ENCODE peak calls at places on chromosomes 4 and X, in seven cellular contexts. One of them, this sample, is unnamed.

GRCh38 chr4:102868153-102868781 is 525 bp upstream of the CISD2 start:
- DNase-seq in GM12878: no peak
- DNase-seq in A549: no peak
- DNase-seq in endothelial cell of umbilical vein: no peak
- DNase-seq in HepG2: no peak
- DNase-seq in HCT116: no peak
- DNase-seq in K562: no peak
- DNase-seq in this sample: no peak

GRCh38 chrX:37697169-37697760 is 11.7 kb downstream of the XK start:
- DNase-seq in GM12878: no peak
- DNase-seq in A549: no peak
- DNase-seq in endothelial cell of umbilical vein: no peak
- DNase-seq in HepG2: no peak
- DNase-seq in HCT116: no peak
- DNase-seq in K562: no peak
- DNase-seq in this sample: no peak

GRCh38 chr4:155972098-155972497 is 18.4 kb upstream of the CTSO start:
- DNase-seq in GM12878: peak
- DNase-seq in A549: no peak
- DNase-seq in endothelial cell of umbilical vein: no peak
- DNase-seq in HepG2: no peak
- DNase-seq in HCT116: peak
- DNase-seq in K562: no peak
- DNase-seq in this sample: peak

GRCh38 chrX:150018931-150019331 is 80.6 kb upstream of the EOLA2 start:
- DNase-seq in GM12878: no peak
- DNase-seq in A549: no peak
- DNase-seq in endothelial cell of umbilical vein: no peak
- DNase-seq in HepG2: peak
- DNase-seq in HCT116: no peak
- DNase-seq in K562: no peak
- DNase-seq in this sample: no peak

GRCh38 chr4:3440979-3441500 is 728 bp upstream of the HGFAC start:
- DNase-seq in GM12878: no peak
- DNase-seq in A549: no peak
- DNase-seq in endothelial cell of umbilical vein: no peak
- DNase-seq in HepG2: no peak
- DNase-seq in HCT116: no peak
- DNase-seq in K562: no peak
- DNase-seq in this sample: peak

GRCh38 chr4:73599182-73599581 is 21.1 kb downstream of the RASSF6 start:
- DNase-seq in GM12878: no peak
- DNase-seq in A549: peak
- DNase-seq in endothelial cell of umbilical vein: peak
- DNase-seq in HepG2: peak
- DNase-seq in HCT116: peak
- DNase-seq in K562: peak
- DNase-seq in this sample: peak

GRCh38 chr4:53709693-53710092 is 118.4 kb upstream of the LNX1 start:
- DNase-seq in GM12878: no peak
- DNase-seq in A549: no peak
- DNase-seq in endothelial cell of umbilical vein: no peak
- DNase-seq in HepG2: no peak
- DNase-seq in HCT116: no peak
- DNase-seq in K562: no peak
- DNase-seq in this sample: no peak

GRCh38 chrX:2676794-2677675 is 14.1 kb upstream of the CD99 start:
- DNase-seq in GM12878: no peak
- DNase-seq in A549: no peak
- DNase-seq in endothelial cell of umbilical vein: no peak
- DNase-seq in HepG2: no peak
- DNase-seq in HCT116: no peak
- DNase-seq in K562: no peak
- DNase-seq in this sample: no peak

GRCh38 chrX:6226053-6226645 is 2.5 kb downstream of the NLGN4X start:
- DNase-seq in GM12878: no peak
- DNase-seq in A549: no peak
- DNase-seq in endothelial cell of umbilical vein: no peak
- DNase-seq in HepG2: no peak
- DNase-seq in HCT116: no peak
- DNase-seq in K562: no peak
- DNase-seq in this sample: no peak

GRCh38 chrX:16646366-16647168 is 3.4 kb upstream of the S100G start:
- DNase-seq in GM12878: no peak
- DNase-seq in A549: no peak
- DNase-seq in endothelial cell of umbilical vein: no peak
- DNase-seq in HepG2: peak
- DNase-seq in HCT116: no peak
- DNase-seq in K562: no peak
- DNase-seq in this sample: no peak

GRCh38 chr4:133162941-133163340 is 13.8 kb downstream of the PCDH10 start:
- DNase-seq in GM12878: no peak
- DNase-seq in A549: no peak
- DNase-seq in endothelial cell of umbilical vein: no peak
- DNase-seq in HepG2: no peak
- DNase-seq in HCT116: no peak
- DNase-seq in K562: no peak
- DNase-seq in this sample: no peak

GRCh38 chr4:68463796-68464195 is 16.5 kb downstream of the TMPRSS11E start:
- DNase-seq in GM12878: no peak
- DNase-seq in A549: no peak
- DNase-seq in endothelial cell of umbilical vein: no peak
- DNase-seq in HepG2: no peak
- DNase-seq in HCT116: no peak
- DNase-seq in K562: no peak
- DNase-seq in this sample: no peak

GRCh38 chr4:48370260-48371134 is 29.2 kb downstream of the SLAIN2 start:
- DNase-seq in GM12878: peak
- DNase-seq in A549: no peak
- DNase-seq in endothelial cell of umbilical vein: no peak
- DNase-seq in HepG2: no peak
- DNase-seq in HCT116: no peak
- DNase-seq in K562: no peak
- DNase-seq in this sample: no peak

GRCh38 chr4:152983774-152984411 is 47.8 kb downstream of the FHDC1 start:
- DNase-seq in GM12878: no peak
- DNase-seq in A549: no peak
- DNase-seq in endothelial cell of umbilical vein: no peak
- DNase-seq in HepG2: no peak
- DNase-seq in HCT116: no peak
- DNase-seq in K562: no peak
- DNase-seq in this sample: no peak

GRCh38 chr4:26140150-26140898 is 180.5 kb upstream of the RBPJ start:
- DNase-seq in GM12878: no peak
- DNase-seq in A549: no peak
- DNase-seq in endothelial cell of umbilical vein: no peak
- DNase-seq in HepG2: no peak
- DNase-seq in HCT116: no peak
- DNase-seq in K562: no peak
- DNase-seq in this sample: peak

GRCh38 chr4:17168571-17168970 is 270.1 kb upstream of the LDB2 start:
- DNase-seq in GM12878: no peak
- DNase-seq in A549: no peak
- DNase-seq in endothelial cell of umbilical vein: peak
- DNase-seq in HepG2: no peak
- DNase-seq in HCT116: no peak
- DNase-seq in K562: no peak
- DNase-seq in this sample: peak

GRCh38 chr4:34280131-34280530 is 1964.2 kb downstream of the ARAP2 start:
- DNase-seq in GM12878: no peak
- DNase-seq in A549: no peak
- DNase-seq in endothelial cell of umbilical vein: no peak
- DNase-seq in HepG2: no peak
- DNase-seq in HCT116: no peak
- DNase-seq in K562: no peak
- DNase-seq in this sample: no peak

GRCh38 chrX:111719426-111720210 is 38.6 kb downstream of the ALG13 start:
- DNase-seq in GM12878: no peak
- DNase-seq in A549: no peak
- DNase-seq in endothelial cell of umbilical vein: peak
- DNase-seq in HepG2: no peak
- DNase-seq in HCT116: no peak
- DNase-seq in K562: no peak
- DNase-seq in this sample: peak

GRCh38 chrX:106331606-106332005 is 163.5 kb downstream of the PWWP3B start:
- DNase-seq in GM12878: no peak
- DNase-seq in A549: no peak
- DNase-seq in endothelial cell of umbilical vein: no peak
- DNase-seq in HepG2: no peak
- DNase-seq in HCT116: no peak
- DNase-seq in K562: no peak
- DNase-seq in this sample: no peak

GRCh38 chrX:12955882-12956703 is 18.8 kb upstream of the TMSB4X start:
- DNase-seq in GM12878: peak
- DNase-seq in A549: no peak
- DNase-seq in endothelial cell of umbilical vein: peak
- DNase-seq in HepG2: peak
- DNase-seq in HCT116: peak
- DNase-seq in K562: peak
- DNase-seq in this sample: peak
- TF ChIP-seq POLR2A in GM12878: peak
- TF ChIP-seq POLR2A in A549: no peak
- TF ChIP-seq POLR2A in endothelial cell of umbilical vein: no peak
- TF ChIP-seq POLR2A in HepG2: no peak
- TF ChIP-seq POLR2A in HCT116: peak
- TF ChIP-seq POLR2A in K562: peak
- TF ChIP-seq POLR2A in this sample: peak

DNA sequence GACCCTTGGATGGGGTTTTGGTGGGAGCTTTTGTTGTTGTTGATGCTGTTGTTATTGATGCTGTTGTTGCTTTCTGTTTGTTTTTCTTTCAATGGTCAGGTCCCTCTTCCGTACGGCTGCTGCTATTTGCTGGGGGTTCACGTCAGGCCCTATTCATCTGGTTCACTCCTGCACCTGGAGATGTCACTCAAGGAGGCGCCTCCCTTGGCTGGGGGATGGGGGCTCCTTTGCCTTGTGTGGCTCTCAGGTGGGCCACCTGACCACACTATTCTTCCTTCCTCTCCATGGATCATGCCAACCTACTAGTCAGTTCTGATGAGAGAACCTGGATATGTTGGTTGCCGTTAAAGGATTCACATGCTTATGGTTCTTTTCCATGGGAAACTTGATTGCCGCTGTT is 39.1 kb upstream of the PRPS1 start:
- DNase-seq in GM12878: no peak
- DNase-seq in A549: no peak
- DNase-seq in endothelial cell of umbilical vein: no peak
- DNase-seq in HepG2: no peak
- DNase-seq in HCT116: no peak
- DNase-seq in K562: no peak
- DNase-seq in this sample: no peak
- TF ChIP-seq MAX in GM12878: no peak
- TF ChIP-seq MAX in A549: no peak
- TF ChIP-seq MAX in endothelial cell of umbilical vein: no peak
- TF ChIP-seq MAX in HepG2: no peak
- TF ChIP-seq MAX in HCT116: no peak
- TF ChIP-seq MAX in K562: no peak
- TF ChIP-seq MAX in this sample: no peak

DNA sequence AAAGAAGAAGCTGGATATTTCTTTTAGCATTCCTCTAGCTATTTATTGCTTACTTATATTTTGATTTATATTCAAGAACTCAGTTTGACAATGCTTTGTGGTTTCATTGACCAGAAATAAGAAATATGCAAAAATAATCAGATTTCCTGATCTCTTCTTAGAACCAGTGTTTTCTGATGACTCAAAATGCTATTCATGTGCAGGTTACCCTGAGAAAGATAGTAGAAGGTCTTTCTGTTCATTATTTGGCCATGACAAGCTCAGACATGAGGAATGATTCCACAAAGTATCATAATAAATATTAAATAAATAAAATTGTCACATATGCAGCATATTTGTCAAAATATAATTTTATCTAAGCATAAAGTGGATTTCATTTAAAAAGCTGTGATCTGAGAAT is 24.1 kb downstream of the ADH7 start:
- DNase-seq in GM12878: no peak
- DNase-seq in A549: no peak
- DNase-seq in endothelial cell of umbilical vein: no peak
- DNase-seq in HepG2: no peak
- DNase-seq in HCT116: no peak
- DNase-seq in K562: no peak
- DNase-seq in this sample: no peak
- TF ChIP-seq POLR2A in GM12878: no peak
- TF ChIP-seq POLR2A in A549: no peak
- TF ChIP-seq POLR2A in endothelial cell of umbilical vein: no peak
- TF ChIP-seq POLR2A in HepG2: no peak
- TF ChIP-seq POLR2A in HCT116: no peak
- TF ChIP-seq POLR2A in K562: no peak
- TF ChIP-seq POLR2A in this sample: no peak

GRCh38 chrX:153871946-153872878 is 13.8 kb downstream of the L1CAM start:
- DNase-seq in GM12878: no peak
- DNase-seq in A549: no peak
- DNase-seq in endothelial cell of umbilical vein: no peak
- DNase-seq in HepG2: no peak
- DNase-seq in HCT116: no peak
- DNase-seq in K562: no peak
- DNase-seq in this sample: no peak
- TF ChIP-seq MAX in GM12878: no peak
- TF ChIP-seq MAX in A549: no peak
- TF ChIP-seq MAX in endothelial cell of umbilical vein: no peak
- TF ChIP-seq MAX in HepG2: no peak
- TF ChIP-seq MAX in HCT116: no peak
- TF ChIP-seq MAX in K562: no peak
- TF ChIP-seq MAX in this sample: no peak

DNA sequence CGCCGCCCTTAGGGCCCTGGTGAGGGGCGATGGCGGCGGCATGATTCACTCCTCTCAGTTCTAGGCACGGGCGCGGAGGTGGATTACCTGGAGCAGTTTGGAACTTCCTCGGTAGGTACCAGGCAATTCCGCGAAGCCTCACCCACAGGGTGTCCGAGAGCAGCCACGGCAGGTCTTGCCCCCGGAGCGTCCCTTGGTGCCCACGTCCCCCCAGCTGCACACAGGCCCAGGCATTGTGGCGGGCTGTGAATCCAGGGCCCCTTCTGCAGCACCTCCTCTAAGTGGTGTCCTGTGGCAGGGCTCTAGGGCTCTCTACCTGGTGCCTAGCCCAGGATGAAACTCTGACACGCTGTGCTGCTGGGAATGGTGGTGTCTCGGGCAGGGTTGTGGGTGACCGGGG is 13.9 kb downstream of the TACC3 start:
- DNase-seq in GM12878: no peak
- DNase-seq in A549: no peak
- DNase-seq in endothelial cell of umbilical vein: no peak
- DNase-seq in HepG2: no peak
- DNase-seq in HCT116: no peak
- DNase-seq in K562: no peak
- DNase-seq in this sample: no peak
- TF ChIP-seq POLR2A in GM12878: peak
- TF ChIP-seq POLR2A in A549: no peak
- TF ChIP-seq POLR2A in endothelial cell of umbilical vein: no peak
- TF ChIP-seq POLR2A in HepG2: no peak
- TF ChIP-seq POLR2A in HCT116: no peak
- TF ChIP-seq POLR2A in K562: no peak
- TF ChIP-seq POLR2A in this sample: no peak

This sample was measured in NB4.